ENCODE peak calls at places on chromosomes 12 and 14, in nine cellular contexts. L, H, Z, R, T, C, N, X and D are unnamed samples.

GRCh38 chr12:108573310-108573709 is 10.9 kb downstream of the ISCU start:
- DNase-seq in Z (no peak), T (no peak), R (no peak), H (no peak), L (no peak), C (no peak), X (no peak), N (no peak), D (peak)

GRCh38 chr14:101704140-101704539 is 57.4 kb upstream of the PPP2R5C start:
- DNase-seq in X (no peak), H (no peak), L (no peak), T (no peak), R (no peak), N (no peak), Z (no peak), C (no peak), D (no peak)

GRCh38 chr12:78818487-78818886 is 46.1 kb upstream of the SYT1 start:
- DNase-seq in N (no peak), Z (no peak), R (no peak), C (no peak), T (no peak), H (no peak), L (no peak), X (no peak), D (no peak)

GRCh38 chr14:22520235-22520634 is 68.8 kb downstream of the DAD1 start:
- DNase-seq in C (no peak), H (peak), R (no peak), T (peak), N (no peak), X (peak), Z (no peak), L (no peak), D (no peak)

GRCh38 chr12:6451348-6452244 is at the start of gene TAPBPL:
- DNase-seq in T (peak), L (peak), H (peak), R (peak), C (peak), N (peak), Z (peak), X (peak), D (peak)

GRCh38 chr12:6336859-6337744 is 4.8 kb downstream of the TNFRSF1A start:
- DNase-seq in C (no peak), R (no peak), T (no peak), Z (peak), X (no peak), L (no peak), H (no peak), N (no peak), D (peak)

GRCh38 chr14:39368261-39368959 is 63.8 kb downstream of the FBXO33 start:
- DNase-seq in N (peak), C (no peak), Z (peak), R (no peak), X (peak), L (peak), T (no peak), H (peak), D (peak)

GRCh38 chr12:66653801-66654200 is 25.1 kb downstream of the GRIP1 start:
- DNase-seq in L (no peak), X (no peak), N (no peak), C (no peak), R (no peak), Z (no peak), T (no peak), H (no peak), D (no peak)

GRCh38 chr14:92105845-92106094 is 612 bp downstream of the ATXN3 start:
- DNase-seq in H (no peak), N (no peak), R (no peak), L (peak), Z (no peak), T (no peak), X (no peak), C (peak), D (peak)

GRCh38 chr12:48037267-48037915 is 33.1 kb upstream of the COL2A1 start:
- DNase-seq in X (no peak), R (no peak), L (no peak), T (peak), N (peak), Z (no peak), C (no peak), H (no peak), D (no peak)

GRCh38 chr14:55454264-55455151 is 14.1 kb upstream of the TBPL2 start:
- DNase-seq in T (peak), Z (no peak), X (peak), R (no peak), C (no peak), N (no peak), L (peak), H (peak), D (no peak)

GRCh38 chr12:42128327-42128726 is 16.3 kb downstream of the GXYLT1 start:
- DNase-seq in Z (no peak), L (no peak), N (no peak), C (no peak), X (peak), R (no peak), H (no peak), T (no peak), D (no peak)

GRCh38 chr12:116133149-116133548 is 144.3 kb downstream of the MED13L start:
- DNase-seq in X (peak), H (no peak), N (no peak), Z (no peak), T (no peak), R (no peak), L (no peak), C (no peak), D (no peak)

GRCh38 chr12:116591608-116592115 is 32.5 kb downstream of the MAP1LC3B2 start:
- DNase-seq in H (no peak), X (no peak), C (no peak), T (no peak), L (no peak), N (no peak), R (no peak), Z (no peak), D (no peak)

GRCh38 chr12:55815473-55815872 is 2.1 kb downstream of the SARNP start:
- DNase-seq in T (no peak), L (no peak), X (no peak), Z (no peak), N (no peak), C (no peak), H (no peak), R (no peak), D (no peak)

GRCh38 chr12:46675736-46676135 is 150.1 kb downstream of the SLC38A4 start:
- DNase-seq in C (no peak), R (no peak), L (no peak), Z (no peak), X (peak), N (peak), H (peak), T (no peak), D (no peak)

GRCh38 chr12:70427611-70428010 is 61.5 kb downstream of the KCNMB4 start:
- DNase-seq in X (no peak), Z (no peak), R (no peak), N (no peak), L (no peak), H (no peak), C (no peak), T (no peak), D (no peak)

GRCh38 chr12:84136862-84137367 is 775.7 kb downstream of the SLC6A15 start:
- DNase-seq in T (no peak), N (no peak), X (peak), R (no peak), C (no peak), L (no peak), Z (no peak), H (no peak), D (no peak)

GRCh38 chr12:131530427-131530826 is 180.5 kb upstream of the SFSWAP start:
- DNase-seq in T (no peak), Z (no peak), L (no peak), C (no peak), R (no peak), X (no peak), N (no peak), H (no peak), D (no peak)

GRCh38 chr12:92703777-92704176 is 988 bp downstream of the PLEKHG7 start:
- DNase-seq in L (no peak), N (no peak), C (no peak), H (no peak), Z (no peak), R (no peak), X (no peak), T (no peak), D (no peak)

GRCh38 chr14:101199028-101199770 is 295.7 kb upstream of the RTL1 start:
- DNase-seq in N (no peak), R (no peak), T (no peak), C (no peak), L (no peak), H (no peak), Z (no peak), X (no peak), D (no peak)

GRCh38 chr12:6635856-6636521 is at the start of gene LPAR5:
- DNase-seq in H (no peak), L (peak), R (no peak), C (no peak), N (no peak), Z (no peak), X (peak), T (no peak), D (peak)

GRCh38 chr12:65951697-65952096 is 127.4 kb downstream of the HMGA2 start:
- DNase-seq in R (no peak), C (no peak), T (no peak), Z (no peak), L (no peak), N (no peak), X (no peak), H (no peak), D (no peak)

GRCh38 chr12:53676715-53677611 is 1.1 kb upstream of the ATP5MC2 start:
- DNase-seq in N (no peak), H (peak), C (peak), X (no peak), L (peak), R (peak), Z (no peak), T (no peak), D (peak)

GRCh38 chr12:95599880-95600279 is 48.6 kb upstream of the USP44 start:
- DNase-seq in T (no peak), N (no peak), L (no peak), C (no peak), X (no peak), H (no peak), R (no peak), Z (no peak), D (no peak)

GRCh38 chr12:95605087-95605486 is 53.8 kb upstream of the USP44 start:
- DNase-seq in H (no peak), Z (no peak), N (no peak), R (no peak), L (no peak), C (no peak), T (peak), X (peak), D (no peak)

GRCh38 chr12:95601091-95601490 is 49.8 kb upstream of the USP44 start:
- DNase-seq in R (no peak), C (no peak), X (no peak), Z (no peak), H (no peak), T (no peak), L (no peak), N (no peak), D (no peak)

GRCh38 chr12:95601626-95602025 is 50.4 kb upstream of the USP44 start:
- DNase-seq in Z (no peak), H (no peak), X (no peak), T (peak), N (no peak), R (no peak), L (no peak), C (no peak), D (no peak)

GRCh38 chr12:95600567-95600966 is 49.3 kb upstream of the USP44 start:
- DNase-seq in N (no peak), T (no peak), Z (no peak), L (no peak), R (no peak), X (no peak), C (peak), H (peak), D (no peak)
- TF ChIP-seq CTCF in N (no peak), T (no peak), Z (no peak), L (no peak), R (no peak), X (no peak), C (no peak), H (no peak), D (no peak)

GRCh38 chr12:2118481-2119255 is 65.9 kb downstream of the CACNA1C start:
- DNase-seq in R (no peak), T (no peak), H (no peak), Z (no peak), C (no peak), X (no peak), L (no peak), N (no peak), D (no peak)

GRCh38 chr12:2117541-2117940 is 64.8 kb downstream of the CACNA1C start:
- DNase-seq in N (no peak), R (no peak), T (no peak), C (no peak), Z (no peak), L (no peak), X (no peak), H (no peak), D (no peak)

GRCh38 chr12:2118061-2118460 is 65.3 kb downstream of the CACNA1C start:
- DNase-seq in H (no peak), L (no peak), C (no peak), X (no peak), T (no peak), N (no peak), Z (no peak), R (no peak), D (no peak)

GRCh38 chr12:2120982-2121758 is 68.4 kb downstream of the CACNA1C start:
- DNase-seq in N (no peak), X (no peak), T (no peak), L (no peak), H (no peak), R (no peak), C (no peak), Z (no peak), D (no peak)

DNA sequence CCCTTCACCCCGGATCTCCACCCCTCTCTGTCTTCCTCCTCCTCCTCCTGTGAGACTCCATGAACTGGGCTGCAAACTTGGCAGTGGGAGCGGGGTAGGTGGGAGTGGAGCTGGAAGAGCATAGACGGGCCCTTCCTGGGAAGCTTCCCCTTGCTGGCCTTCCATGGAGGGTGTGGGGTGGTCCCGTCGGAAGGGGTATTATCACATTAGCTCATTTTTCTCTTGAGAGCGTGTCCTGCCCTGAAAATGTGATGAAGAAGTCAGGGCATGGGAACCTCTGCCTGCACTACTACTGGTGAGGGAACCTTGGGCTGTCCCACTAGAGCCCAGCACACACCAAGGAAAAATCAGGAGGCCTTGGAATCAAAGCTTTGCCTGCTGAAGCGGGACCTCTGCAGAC is 66.5 kb downstream of the CACNA1C start:
- DNase-seq in Z (no peak), C (no peak), H (no peak), R (no peak), T (no peak), X (no peak), N (no peak), L (no peak), D (no peak)
- TF ChIP-seq CTCF in Z (no peak), C (no peak), H (no peak), R (no peak), T (no peak), X (no peak), N (no peak), L (no peak), D (no peak)

GRCh38 chr14:36027354-36027753 is 149.2 kb downstream of the PTCSC3 start:
- DNase-seq in C (no peak), R (no peak), X (no peak), T (no peak), N (no peak), Z (no peak), L (no peak), H (no peak), D (no peak)

GRCh38 chr14:36022765-36023415 is 153.6 kb downstream of the PTCSC3 start:
- DNase-seq in N (no peak), T (no peak), L (no peak), Z (no peak), X (no peak), R (no peak), H (no peak), C (no peak), D (no peak)

GRCh38 chr14:36028665-36029064 is 147.9 kb downstream of the PTCSC3 start:
- DNase-seq in T (no peak), Z (no peak), N (no peak), C (no peak), H (no peak), X (no peak), R (no peak), L (no peak), D (no peak)

GRCh38 chr14:36028218-36028617 is 148.3 kb downstream of the PTCSC3 start:
- DNase-seq in T (no peak), N (peak), X (peak), H (peak), L (no peak), C (no peak), Z (peak), R (no peak), D (peak)
- TF ChIP-seq CTCF in T (no peak), N (no peak), X (no peak), H (peak), L (no peak), C (no peak), Z (peak), R (no peak), D (no peak)

GRCh38 chr14:105093426-105094192 is 28.4 kb upstream of the GPR132 start:
- DNase-seq in R (peak), N (peak), C (peak), T (peak), L (no peak), H (peak), Z (peak), X (peak), D (peak)
- TF ChIP-seq CTCF in R (no peak), N (peak), C (peak), T (peak), L (no peak), H (peak), Z (peak), X (peak), D (peak)

GRCh38 chr12:60684988-60685655 is 1089.3 kb downstream of the SLC16A7 start:
- DNase-seq in H (no peak), L (no peak), X (no peak), T (no peak), N (peak), R (no peak), Z (no peak), C (no peak), D (no peak)
- TF ChIP-seq CTCF in H (no peak), L (no peak), X (peak), T (no peak), N (peak), R (no peak), Z (no peak), C (peak), D (no peak)

GRCh38 chr14:68491793-68492192 is 301.1 kb downstream of the ZFP36L1 start:
- DNase-seq in H (no peak), R (no peak), Z (no peak), N (no peak), C (no peak), L (no peak), T (no peak), X (no peak), D (no peak)
- TF ChIP-seq CTCF in H (no peak), R (no peak), Z (no peak), N (no peak), C (no peak), L (no peak), T (no peak), X (no peak), D (no peak)

DNA sequence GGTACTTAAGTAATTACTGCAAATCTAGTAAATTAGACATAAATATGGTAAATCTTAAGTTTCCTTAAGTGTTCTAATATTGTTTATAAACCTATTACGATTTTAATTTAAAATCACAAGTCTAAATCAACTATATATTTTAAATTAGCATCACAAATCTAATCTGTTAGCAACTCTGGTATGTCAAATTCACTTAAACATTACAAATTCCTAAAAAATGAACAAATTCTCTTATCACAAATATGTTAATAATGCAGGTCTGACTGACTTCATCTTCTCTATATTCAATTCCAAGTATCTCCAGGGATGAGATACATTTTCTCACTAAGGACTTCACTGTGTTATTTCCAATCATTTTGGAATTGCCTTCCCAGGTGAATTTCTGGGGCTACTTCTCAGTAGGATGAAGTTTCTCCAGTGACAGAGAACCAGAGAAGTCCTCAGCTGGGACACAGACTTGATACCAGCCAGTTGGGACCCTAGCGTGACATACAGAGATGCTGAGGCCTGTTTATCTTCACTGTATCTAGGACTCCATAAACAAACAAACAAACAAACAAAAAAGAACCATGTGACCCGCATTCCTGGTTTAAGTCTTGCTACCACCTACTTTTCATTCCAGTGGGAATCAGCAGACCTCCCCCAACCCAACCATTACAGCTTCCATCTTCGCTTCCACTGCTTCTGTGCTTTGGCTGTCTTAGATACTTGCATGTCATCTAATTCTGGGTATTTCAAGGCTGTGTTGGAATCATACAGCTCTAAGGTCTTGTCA is 21.8 kb downstream of the CFAP251 start:
- DNase-seq in T (no peak), N (no peak), X (no peak), H (no peak), R (no peak), Z (no peak), C (no peak), L (no peak), D (no peak)
- TF ChIP-seq CTCF in T (no peak), N (no peak), X (no peak), H (no peak), R (no peak), Z (no peak), C (no peak), L (no peak), D (no peak)

GRCh38 chr14:89767861-89768268 is 186.7 kb downstream of the EFCAB11 start:
- DNase-seq in C (no peak), H (peak), T (peak), X (peak), L (no peak), R (no peak), Z (peak), N (peak), D (peak)
- TF ChIP-seq CTCF in C (peak), H (peak), T (peak), X (peak), L (peak), R (peak), Z (peak), N (peak), D (peak)